ENCODE peak calls at places on chromosomes 4 and X, in seven cellular contexts. X is ascending aorta, H is upper lobe of left lung, F is A549, L is mammary epithelial cell, O is HepG2, N is Peyer's patch. G is an unnamed sample.

GRCh38 chr4:33316033-33316432 is 2595.9 kb downstream of the PCDH7 start:
- DNase-seq in H (no peak), O (no peak), X (no peak), F (no peak), N (no peak), L (no peak), G (no peak)

GRCh38 chrX:15170927-15171326 is 99.0 kb downstream of the ASB9 start:
- DNase-seq in L (no peak), O (no peak), F (no peak), H (no peak), X (no peak), N (no peak), G (no peak)

GRCh38 chrX:150984164-150984824 is 1.2 kb downstream of the HMGB3 start:
- DNase-seq in F (no peak), O (no peak), X (no peak), H (peak; percentile 86), L (no peak), N (no peak), G (no peak)

GRCh38 chrX:48703642-48704481 is 7.3 kb downstream of the SUV39H1 start:
- DNase-seq in O (no peak), F (peak; percentile 22), H (no peak), X (no peak), N (no peak), L (peak; percentile 94), G (no peak)

GRCh38 chr4:38190717-38191178 is 230.6 kb downstream of the PTTG2 start:
- DNase-seq in L (peak; percentile 53), X (peak; percentile 90), O (no peak), F (no peak), H (no peak), N (no peak), G (no peak)

GRCh38 chr4:87506974-87507701 is 22.0 kb downstream of the SPARCL1 start:
- DNase-seq in H (no peak), N (no peak), L (peak; percentile 83), X (no peak), F (no peak), O (no peak), G (no peak)

GRCh38 chr4:153447175-153447887 is 18.8 kb upstream of the TMEM131L start:
- DNase-seq in O (no peak), L (no peak), H (no peak), N (no peak), F (no peak), X (no peak), G (no peak)

GRCh38 chrX:22666441-22666840 is 333.3 kb upstream of the DDX53 start:
- DNase-seq in O (peak; percentile 12), F (peak; percentile 40), H (no peak), L (peak; percentile 14), N (no peak), X (no peak), G (no peak)

GRCh38 chr4:110621839-110622751 is 782 bp downstream of the PITX2 start:
- DNase-seq in F (no peak), H (peak; percentile 75), O (no peak), N (peak; percentile 68), X (no peak), L (no peak), G (no peak)

GRCh38 chrX:49000640-49001039 is 1.4 kb downstream of the GRIPAP1 start:
- DNase-seq in L (no peak), F (no peak), O (no peak), N (no peak), X (no peak), H (no peak), G (no peak)

GRCh38 chrX:51568586-51568985 is 50.1 kb downstream of the CENPVL3 start:
- DNase-seq in L (peak; percentile 64), X (no peak), F (peak; percentile 18), O (no peak), H (no peak), N (no peak), G (no peak)

GRCh38 chr4:80963051-80963450 is 67.5 kb upstream of the BMP3 start:
- DNase-seq in O (no peak), H (no peak), F (peak; percentile 6), L (peak; percentile 19), X (no peak), N (no peak), G (no peak)

DNA sequence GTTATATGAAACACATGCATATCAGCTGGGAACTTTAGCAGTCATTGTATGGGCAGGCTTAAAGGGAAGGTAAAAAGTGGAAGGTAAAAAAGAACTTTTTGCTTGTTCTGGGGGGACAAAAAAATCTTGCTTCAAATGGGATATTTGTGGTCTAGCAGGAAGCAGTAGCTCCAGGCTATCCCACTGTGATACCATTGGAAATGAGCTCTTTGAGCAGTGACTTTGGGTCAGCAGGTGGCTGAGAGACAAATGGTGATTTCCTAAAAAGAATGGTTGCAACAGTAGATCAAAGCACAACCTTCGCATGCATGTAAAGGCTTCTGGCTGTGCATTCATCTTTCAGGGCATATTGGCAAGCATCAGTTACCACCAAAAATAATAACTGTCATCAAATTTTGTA is 106.2 kb downstream of the RS1 start:
- DNase-seq in F (no peak), N (no peak), H (no peak), L (no peak), O (no peak), X (no peak), G (no peak)
- TF ChIP-seq CTCF in F (no peak), N (no peak), H (no peak), L (no peak), O (no peak), X (no peak), G (no peak)

GRCh38 chr4:178138491-178138890 is 696.3 kb upstream of the AGA start:
- DNase-seq in X (no peak), H (peak; percentile 12), O (no peak), F (no peak), L (no peak), N (peak; percentile 23), G (no peak)

GRCh38 chr4:178142724-178143123 is 700.5 kb upstream of the AGA start:
- DNase-seq in F (no peak), O (no peak), H (no peak), N (no peak), L (no peak), X (no peak), G (no peak)

GRCh38 chr4:178136736-178137345 is 694.6 kb upstream of the AGA start:
- DNase-seq in H (peak; percentile 42), F (no peak), L (no peak), O (no peak), N (peak; percentile 26), X (no peak), G (no peak)

GRCh38 chr4:178137732-178138471 is 695.7 kb upstream of the AGA start:
- DNase-seq in H (no peak), N (peak; percentile 26), X (no peak), F (no peak), L (no peak), O (no peak), G (no peak)

GRCh38 chr4:178140326-178140915 is 698.2 kb upstream of the AGA start:
- DNase-seq in F (no peak), O (no peak), N (peak; percentile 25), X (no peak), L (no peak), H (peak; percentile 29), G (no peak)
- TF ChIP-seq CTCF in F (no peak), O (no peak), N (no peak), X (no peak), L (no peak), H (no peak), G (no peak)

GRCh38 chr4:48943387-48943786 is 36.8 kb upstream of the OCIAD2 start:
- DNase-seq in L (peak; percentile 56), H (no peak), O (peak; percentile 22), X (no peak), F (peak; percentile 53), N (no peak), G (no peak)
- TF ChIP-seq CTCF in L (peak; percentile 58), H (no peak), O (peak; percentile 35), X (no peak), F (peak; percentile 33), N (no peak), G (no peak)

DNA sequence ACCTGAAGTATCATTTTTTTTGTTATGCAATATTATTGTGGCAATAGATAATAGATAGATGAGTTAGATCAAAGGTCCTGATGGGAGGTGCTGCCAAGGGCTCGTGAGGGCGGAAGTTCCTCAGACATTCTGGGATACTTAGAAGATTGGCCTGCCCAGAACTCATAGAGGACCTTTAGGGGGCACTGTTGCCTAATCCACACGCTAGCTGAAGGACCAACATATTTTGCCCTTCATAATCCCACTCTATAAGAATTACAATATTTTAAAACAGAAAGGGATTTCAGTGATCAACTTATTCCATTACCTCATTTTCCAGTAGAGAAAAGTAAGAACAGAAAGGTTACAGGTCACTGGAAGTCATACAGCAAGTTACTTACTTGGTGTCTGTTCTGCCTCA is 22.9 kb upstream of the COX7B2 start:
- DNase-seq in X (no peak), F (peak; percentile 3), L (peak; percentile 1), O (peak; percentile 3), N (no peak), H (no peak), G (no peak)
- TF ChIP-seq CTCF in X (no peak), F (no peak), L (peak; percentile 26), O (peak; percentile 58), N (no peak), H (no peak), G (no peak)

G was measured in omental fat pad.